ENCODE peak calls at places on chromosomes 12 and 14, in five cellular contexts. G is gastrocnemius medialis, T is prostate gland, Q is H1, M is erythroblast. O is an unnamed sample.

GRCh38 chr14:76784266-76784874 is 23.1 kb downstream of the VASH1 start:
- DNase-seq in G (no peak), T (no peak), Q (no peak), M (no peak), O (no peak)

GRCh38 chr14:22819191-22819988 is 4.2 kb upstream of the SLC7A7 start:
- DNase-seq in G (no peak), T (no peak), Q (no peak), M (no peak), O (no peak)

GRCh38 chr12:62865860-62866407 is 69.0 kb downstream of the PPM1H start:
- DNase-seq in G (no peak), T (no peak), Q (no peak), M (no peak), O (no peak)

GRCh38 chr14:102819176-102819628 is 42.0 kb downstream of the TRAF3 start:
- DNase-seq in G (no peak), T (peak; percentile 28), Q (no peak), M (no peak), O (no peak)

GRCh38 chr14:20986811-20987210 is 3.0 kb upstream of the METTL17 start:
- DNase-seq in G (no peak), T (no peak), Q (no peak), M (no peak), O (peak; percentile 57)

GRCh38 chr12:19263666-19264065 is 134.1 kb downstream of the PLEKHA5 start:
- DNase-seq in G (no peak), T (no peak), Q (peak; percentile 25), M (no peak), O (no peak)

GRCh38 chr12:130685850-130686249 is 30.2 kb downstream of the RIMBP2 start:
- DNase-seq in G (no peak), T (no peak), Q (no peak), M (no peak), O (no peak)

GRCh38 chr14:54881761-54882401 is 20.7 kb downstream of the GCH1 start:
- DNase-seq in G (no peak), T (no peak), Q (no peak), M (no peak), O (no peak)

GRCh38 chr12:88360349-88360748 is 218.2 kb downstream of the TMTC3 start:
- DNase-seq in G (no peak), T (no peak), Q (no peak), M (no peak), O (no peak)

GRCh38 chr12:113874326-113874725 is 91.8 kb downstream of the RBM19 start:
- DNase-seq in G (no peak), T (no peak), Q (no peak), M (no peak), O (no peak)

GRCh38 chr12:62917939-62918338 is 17.0 kb downstream of the PPM1H start:
- DNase-seq in G (no peak), T (no peak), Q (no peak), M (no peak), O (no peak)

GRCh38 chr14:95649230-95649629 is 37.0 kb upstream of the TCL1B start:
- DNase-seq in G (no peak), T (peak; percentile 10), Q (no peak), M (no peak), O (no peak)

GRCh38 chr14:78598046-78598652 is 428.0 kb downstream of the NRXN3 start:
- DNase-seq in G (peak; percentile 7), T (peak; percentile 27), Q (peak; percentile 53), M (peak; percentile 40), O (peak; percentile 23)

GRCh38 chr12:96194901-96195844 is 998 bp downstream of the ELK3 start:
- DNase-seq in G (no peak), T (peak; percentile 44), Q (no peak), M (peak; percentile 29), O (peak; percentile 68)

GRCh38 chr14:61925043-61925442 is 162.8 kb downstream of the SNAPC1 start:
- DNase-seq in G (no peak), T (no peak), Q (no peak), M (no peak), O (no peak)

GRCh38 chr14:58738189-58738836 is 100.6 kb downstream of the DACT1 start:
- DNase-seq in G (no peak), T (no peak), Q (no peak), M (no peak), O (peak; percentile 6)

GRCh38 chr12:6343518-6343917 is 1.6 kb upstream of the TNFRSF1A start:
- DNase-seq in G (no peak), T (no peak), Q (no peak), M (no peak), O (no peak)

GRCh38 chr14:100142073-100143040 is 17.1 kb downstream of the DEGS2 start:
- DNase-seq in G (no peak), T (no peak), Q (no peak), M (peak; percentile 99), O (no peak)

GRCh38 chr12:24695657-24696329 is 253.1 kb downstream of the BCAT1 start:
- DNase-seq in G (no peak), T (no peak), Q (no peak), M (peak; percentile 73), O (no peak)

GRCh38 chr14:86990396-86990795 is 1002.6 kb downstream of the GALC start:
- DNase-seq in G (no peak), T (no peak), Q (no peak), M (no peak), O (no peak)

GRCh38 chr12:59643576-59643975 is 47.7 kb downstream of the SLC16A7 start:
- DNase-seq in G (no peak), T (no peak), Q (no peak), M (no peak), O (no peak)

GRCh38 chr14:30108975-30109700 is 181.5 kb upstream of the PRKD1 start:
- DNase-seq in G (no peak), T (no peak), Q (no peak), M (no peak), O (no peak)

GRCh38 chr12:14532152-14532551 is 35.5 kb downstream of the PLBD1 start:
- DNase-seq in G (no peak), T (no peak), Q (no peak), M (no peak), O (no peak)

GRCh38 chr12:125683748-125684381 is 618.6 kb downstream of the AACS start:
- DNase-seq in G (no peak), T (peak; percentile 22), Q (peak; percentile 57), M (peak; percentile 41), O (no peak)

GRCh38 chr14:70934502-70935134 is 27.4 kb downstream of the PCNX1 start:
- DNase-seq in G (no peak), T (no peak), Q (no peak), M (no peak), O (no peak)

DNA sequence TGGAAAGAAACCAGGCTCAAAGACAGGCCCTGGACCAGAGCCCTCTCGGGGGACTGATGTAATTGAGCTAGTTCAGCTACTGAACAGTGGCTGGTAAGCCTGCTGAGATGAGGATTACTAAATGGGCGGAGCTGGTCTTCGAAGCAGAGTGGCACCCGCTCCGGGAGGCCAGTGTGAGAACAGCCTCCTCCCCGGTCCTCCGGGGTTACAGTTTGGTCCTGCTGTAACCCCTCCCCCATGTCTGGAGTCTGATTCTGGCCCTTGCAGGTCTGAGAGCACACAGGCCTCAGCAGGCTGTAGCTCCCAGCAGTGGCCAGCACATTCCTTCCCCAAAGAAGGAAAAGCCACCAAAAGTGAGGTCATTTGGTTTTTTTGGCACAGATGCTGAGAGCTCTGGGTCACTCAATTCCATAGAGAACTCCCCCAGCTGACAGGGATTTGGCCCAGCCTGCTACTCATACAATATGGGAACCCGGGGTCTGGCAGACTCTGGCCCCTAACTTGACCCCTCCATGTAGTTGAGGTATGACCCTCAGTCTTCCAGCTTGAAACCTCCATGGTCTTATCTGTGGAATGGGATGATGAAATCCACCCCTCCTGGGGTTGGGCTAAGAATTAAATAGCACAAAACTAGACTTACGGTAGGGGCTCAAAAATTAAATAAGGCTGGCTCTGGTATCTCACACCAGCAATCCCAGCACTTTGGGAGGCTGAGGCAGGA is 39.0 kb downstream of the ACTN1 start:
- DNase-seq in G (no peak), T (peak; percentile 55), Q (no peak), M (no peak), O (peak; percentile 72)
- TF ChIP-seq POLR2A in G (peak; percentile 32), T (peak; percentile 14), Q (no peak), M (no peak), O (no peak)

DNA sequence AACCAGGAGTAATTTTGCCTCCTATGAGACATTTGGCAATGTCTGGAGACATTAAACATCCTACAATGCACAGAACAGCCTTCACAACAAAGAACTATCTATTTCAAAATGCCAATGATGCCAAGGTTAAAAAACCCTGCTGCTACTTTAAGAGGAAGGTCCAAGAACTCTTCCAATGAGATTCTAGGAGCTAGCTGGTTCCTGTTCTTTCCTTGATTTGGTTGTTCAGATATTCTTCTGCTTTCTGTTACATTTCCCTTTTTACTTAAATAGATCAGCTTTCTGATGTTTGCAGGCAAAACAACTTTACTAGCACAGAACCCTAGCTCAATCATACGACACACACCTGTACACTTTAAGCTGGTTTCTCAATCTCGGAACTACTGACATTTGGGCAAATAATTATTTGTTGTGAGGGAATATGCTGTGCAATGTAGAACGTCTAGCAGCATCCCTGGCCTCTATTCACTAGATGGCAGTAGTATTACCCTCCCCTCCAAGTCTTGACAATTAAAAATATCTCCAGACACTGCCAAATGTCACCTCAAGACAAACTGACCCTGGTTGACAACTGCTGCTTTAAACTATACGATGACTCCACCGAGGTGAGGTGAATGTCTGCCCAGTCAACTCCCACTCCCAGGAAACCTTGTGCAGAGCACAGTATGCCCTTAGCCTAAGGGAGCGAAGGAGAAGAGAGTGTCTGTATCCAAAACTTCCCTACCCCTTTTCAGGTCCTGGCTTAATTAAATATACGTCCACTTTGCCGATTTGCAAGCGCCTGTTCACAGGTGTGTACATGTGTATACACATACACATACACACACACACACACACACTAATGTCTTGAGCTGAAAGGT is 4.4 kb downstream of the BLTP3B start:
- DNase-seq in G (no peak), T (no peak), Q (no peak), M (peak; percentile 28), O (no peak)
- TF ChIP-seq POLR2A in G (no peak), T (no peak), Q (no peak), M (no peak), O (no peak)

DNA sequence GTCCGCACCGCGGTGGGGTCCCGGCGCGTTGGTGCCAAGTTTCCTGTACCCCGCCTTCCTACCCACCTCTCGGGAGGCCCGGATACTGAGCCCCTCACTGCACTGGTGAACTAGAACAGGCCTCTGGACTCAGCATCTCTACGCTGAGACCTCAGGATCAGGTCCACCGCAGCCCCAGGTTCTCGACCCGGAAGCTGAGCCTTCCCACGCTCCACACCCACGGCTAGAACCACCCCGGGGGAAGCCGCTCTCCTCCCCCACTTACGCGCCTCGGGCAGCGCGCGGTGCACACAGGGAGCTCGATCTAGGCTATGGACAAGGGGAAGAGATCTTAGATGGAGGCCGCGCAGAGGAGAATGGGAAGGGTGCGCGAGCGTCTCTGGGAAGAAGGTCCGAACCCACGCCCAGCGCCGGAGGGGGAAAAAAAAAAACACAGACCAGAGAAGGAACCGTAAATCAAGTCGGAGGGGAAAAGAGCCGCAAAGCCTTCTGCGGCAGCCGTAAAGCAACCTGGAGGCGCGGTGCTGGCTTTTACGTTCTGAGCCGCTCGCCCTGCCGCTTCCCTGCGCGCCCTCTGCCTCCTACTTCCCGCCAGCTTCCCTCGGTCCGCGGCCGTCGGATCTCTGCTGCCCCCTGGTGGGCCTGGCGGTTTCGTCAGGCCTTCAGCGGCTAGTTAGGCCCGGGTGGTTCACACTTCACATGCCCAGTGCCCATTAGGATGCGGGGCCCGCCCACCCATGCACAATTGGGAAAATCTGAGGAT is at the start of gene RAD52:
- DNase-seq in G (peak; percentile 96), T (peak; percentile 97), Q (peak; percentile 98), M (peak; percentile 99), O (peak; percentile 79)
- TF ChIP-seq POLR2A in G (peak; percentile 88), T (peak; percentile 63), Q (peak; percentile 69), M (peak; percentile 88), O (peak; percentile 57)

DNA sequence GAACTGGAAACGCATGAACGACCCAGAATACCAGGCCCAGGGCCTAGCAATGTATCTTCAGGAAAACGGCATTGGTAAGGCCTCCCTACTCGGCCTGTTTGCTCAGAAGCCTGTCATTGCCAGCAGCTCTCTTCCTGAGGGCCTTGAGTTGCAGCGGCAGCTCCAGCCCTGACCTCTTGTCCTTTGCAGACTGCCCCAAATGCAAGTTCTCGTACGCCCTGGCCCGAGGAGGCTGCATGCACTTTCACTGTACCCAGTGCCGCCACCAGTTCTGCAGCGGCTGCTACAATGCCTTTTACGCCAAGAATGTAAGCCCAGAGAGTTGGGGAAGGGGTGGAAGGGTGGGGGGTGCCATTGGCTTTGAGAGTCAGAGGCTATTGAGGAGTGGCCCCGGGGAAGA is 3.7 kb upstream of the IRF9 start:
- DNase-seq in G (no peak), T (no peak), Q (no peak), M (no peak), O (no peak)
- TF ChIP-seq POLR2A in G (no peak), T (no peak), Q (no peak), M (no peak), O (no peak)